ENCODE peak calls at places on chromosomes 5 and 9, in four cellular contexts. One of them, this sample, is unnamed.

GRCh38 chr5:56669534-56670483 is 145.5 kb upstream of the MAP3K1 start:
- DNase-seq in uterus: peak; percentile 38
- DNase-seq in sigmoid colon: peak; percentile 74
- DNase-seq in neural progenitor cell: no peak
- DNase-seq in this sample: no peak

GRCh38 chr5:73199671-73200070 is 26.7 kb downstream of the TMEM174 start:
- DNase-seq in neural progenitor cell: no peak
- DNase-seq in uterus: no peak
- DNase-seq in sigmoid colon: no peak
- DNase-seq in this sample: no peak

GRCh38 chr5:159456722-159457462 is 126.6 kb upstream of the IL12B start:
- DNase-seq in uterus: no peak
- DNase-seq in sigmoid colon: no peak
- DNase-seq in neural progenitor cell: no peak
- DNase-seq in this sample: no peak

GRCh38 chr5:124519396-124519795 is 227.0 kb downstream of the ZNF608 start:
- DNase-seq in sigmoid colon: no peak
- DNase-seq in neural progenitor cell: no peak
- DNase-seq in uterus: peak; percentile 63
- DNase-seq in this sample: no peak

GRCh38 chr9:104872959-104873850 is 54.8 kb downstream of the ABCA1 start:
- DNase-seq in sigmoid colon: peak; percentile 85
- DNase-seq in uterus: peak; percentile 55
- DNase-seq in neural progenitor cell: no peak
- DNase-seq in this sample: no peak

GRCh38 chr5:16656561-16657191 is 39.9 kb upstream of the RETREG1 start:
- DNase-seq in sigmoid colon: no peak
- DNase-seq in uterus: no peak
- DNase-seq in neural progenitor cell: no peak
- DNase-seq in this sample: no peak

GRCh38 chr5:153498516-153498915 is 8.0 kb downstream of the GRIA1 start:
- DNase-seq in uterus: no peak
- DNase-seq in neural progenitor cell: no peak
- DNase-seq in sigmoid colon: no peak
- DNase-seq in this sample: no peak

GRCh38 chr5:68757813-68758212 is 336.0 kb upstream of the SLC30A5 start:
- DNase-seq in uterus: no peak
- DNase-seq in neural progenitor cell: no peak
- DNase-seq in sigmoid colon: no peak
- DNase-seq in this sample: no peak

GRCh38 chr5:96517294-96517693 is 84.2 kb upstream of the PCSK1 start:
- DNase-seq in neural progenitor cell: no peak
- DNase-seq in sigmoid colon: no peak
- DNase-seq in uterus: no peak
- DNase-seq in this sample: no peak

GRCh38 chr9:114097613-114098020 is 1.5 kb downstream of the KIF12 start:
- DNase-seq in uterus: no peak
- DNase-seq in neural progenitor cell: peak; percentile 32
- DNase-seq in sigmoid colon: no peak
- DNase-seq in this sample: peak; percentile 53

GRCh38 chr5:150642567-150642927 is 2.1 kb downstream of the SYNPO start:
- DNase-seq in neural progenitor cell: peak; percentile 12
- DNase-seq in sigmoid colon: peak; percentile 94
- DNase-seq in uterus: peak; percentile 93
- DNase-seq in this sample: peak; percentile 76

GRCh38 chr9:38432922-38433510 is 8.8 kb upstream of the IGFBPL1 start:
- DNase-seq in uterus: no peak
- DNase-seq in neural progenitor cell: peak; percentile 53
- DNase-seq in sigmoid colon: no peak
- DNase-seq in this sample: no peak

GRCh38 chr5:174073088-174073487 is 27.6 kb downstream of the NSG2 start:
- DNase-seq in sigmoid colon: no peak
- DNase-seq in neural progenitor cell: no peak
- DNase-seq in uterus: no peak
- DNase-seq in this sample: no peak

GRCh38 chr5:144971067-144971850 is 800.6 kb downstream of the KCTD16 start:
- DNase-seq in neural progenitor cell: peak; percentile 74
- DNase-seq in uterus: no peak
- DNase-seq in sigmoid colon: no peak
- DNase-seq in this sample: no peak

GRCh38 chr9:112050544-112051475 is 124.3 kb downstream of the SUSD1 start:
- DNase-seq in neural progenitor cell: peak; percentile 31
- DNase-seq in uterus: peak; percentile 70
- DNase-seq in sigmoid colon: peak; percentile 83
- DNase-seq in this sample: no peak

GRCh38 chr9:35935755-35936509 is 22.0 kb downstream of the OR2S2 start:
- DNase-seq in sigmoid colon: no peak
- DNase-seq in uterus: no peak
- DNase-seq in neural progenitor cell: no peak
- DNase-seq in this sample: no peak

GRCh38 chr9:92722386-92723298 is 42.0 kb downstream of the BICD2 start:
- DNase-seq in sigmoid colon: no peak
- DNase-seq in neural progenitor cell: no peak
- DNase-seq in uterus: no peak
- DNase-seq in this sample: no peak

GRCh38 chr5:167447466-167447865 is 844.0 kb upstream of the WWC1 start:
- DNase-seq in uterus: no peak
- DNase-seq in sigmoid colon: no peak
- DNase-seq in neural progenitor cell: peak; percentile 6
- DNase-seq in this sample: no peak

GRCh38 chr5:40981420-40981819 is 72.1 kb downstream of the C7 start:
- DNase-seq in uterus: no peak
- DNase-seq in sigmoid colon: no peak
- DNase-seq in neural progenitor cell: no peak
- DNase-seq in this sample: no peak

GRCh38 chr5:136133416-136134383 is 1.1 kb downstream of the SMAD5 start:
- DNase-seq in uterus: peak; percentile 30
- DNase-seq in neural progenitor cell: peak; percentile 77
- DNase-seq in sigmoid colon: peak; percentile 78
- DNase-seq in this sample: no peak

GRCh38 chr9:5778799-5779198 is 54.1 kb downstream of the ERMP1 start:
- DNase-seq in neural progenitor cell: no peak
- DNase-seq in sigmoid colon: no peak
- DNase-seq in uterus: no peak
- DNase-seq in this sample: no peak
- H3K9me3 ChIP-seq in neural progenitor cell: peaks cover 21% of the 10 kb centered on the region
- H3K9me3 ChIP-seq in sigmoid colon: no peaks in the 10 kb centered on the region
- H3K9me3 ChIP-seq in uterus: peaks cover 22% of the 10 kb centered on the region
- H3K9me3 ChIP-seq in this sample: no peaks in the 10 kb centered on the region

DNA sequence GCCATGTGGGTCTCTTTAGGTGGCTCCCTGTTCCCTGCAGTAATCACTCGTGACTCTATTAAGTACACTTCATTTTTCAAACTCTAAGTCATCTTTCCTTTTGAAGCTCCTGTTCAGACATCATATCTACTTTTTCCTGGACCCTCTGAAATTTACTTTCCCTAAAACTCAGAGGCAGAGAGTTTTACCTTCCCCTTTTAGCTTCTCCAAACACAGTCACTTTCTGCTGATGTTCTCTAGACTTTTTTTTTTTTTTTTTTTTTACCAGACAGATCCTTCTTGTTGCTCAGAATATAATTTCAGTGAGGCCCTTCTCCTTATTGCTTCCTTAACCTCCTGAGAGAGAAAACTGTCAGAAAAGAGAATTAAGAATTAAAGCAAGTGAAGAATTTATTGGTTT is 86.6 kb upstream of the LRRTM2 start:
- DNase-seq in neural progenitor cell: no peak
- DNase-seq in sigmoid colon: no peak
- DNase-seq in uterus: no peak
- DNase-seq in this sample: no peak
- H3K9me3 ChIP-seq in neural progenitor cell: no peaks in the 10 kb centered on the region
- H3K9me3 ChIP-seq in sigmoid colon: no peaks in the 10 kb centered on the region
- H3K9me3 ChIP-seq in uterus: no peaks in the 10 kb centered on the region
- H3K9me3 ChIP-seq in this sample: no peaks in the 10 kb centered on the region

DNA sequence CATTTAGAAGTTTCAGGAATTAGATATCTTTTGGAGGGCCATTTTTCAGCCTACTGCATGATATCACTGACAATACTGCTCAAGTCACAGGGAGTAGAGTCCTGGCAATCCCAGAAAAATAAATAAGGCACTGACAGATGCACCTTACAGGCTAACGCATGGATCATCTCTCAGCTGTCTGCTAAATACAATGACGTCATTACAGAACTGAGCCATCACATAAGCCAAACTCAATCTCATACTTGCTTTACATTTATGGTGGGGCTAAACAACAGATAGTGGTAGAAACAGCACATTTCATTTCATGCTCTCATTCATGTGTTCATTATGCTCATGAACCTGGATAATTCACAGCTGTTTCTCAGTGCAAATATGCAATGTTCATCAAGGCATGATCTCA is 243.6 kb downstream of the SEMA5A start:
- DNase-seq in sigmoid colon: no peak
- DNase-seq in neural progenitor cell: no peak
- DNase-seq in uterus: no peak
- DNase-seq in this sample: no peak
- H3K9me3 ChIP-seq in sigmoid colon: no peaks in the 10 kb centered on the region
- H3K9me3 ChIP-seq in neural progenitor cell: no peaks in the 10 kb centered on the region
- H3K9me3 ChIP-seq in uterus: no peaks in the 10 kb centered on the region
- H3K9me3 ChIP-seq in this sample: no peaks in the 10 kb centered on the region

GRCh38 chr9:91114450-91114849 is 247.3 kb downstream of the AUH start:
- DNase-seq in uterus: no peak
- DNase-seq in neural progenitor cell: no peak
- DNase-seq in sigmoid colon: no peak
- DNase-seq in this sample: no peak

GRCh38 chr9:91116226-91116625 is 245.5 kb downstream of the AUH start:
- DNase-seq in neural progenitor cell: no peak
- DNase-seq in sigmoid colon: no peak
- DNase-seq in uterus: no peak
- DNase-seq in this sample: no peak

GRCh38 chr9:91111226-91111625 is 250.5 kb downstream of the AUH start:
- DNase-seq in uterus: no peak
- DNase-seq in sigmoid colon: no peak
- DNase-seq in neural progenitor cell: no peak
- DNase-seq in this sample: no peak

GRCh38 chr9:91111876-91112275 is 249.8 kb downstream of the AUH start:
- DNase-seq in uterus: no peak
- DNase-seq in neural progenitor cell: no peak
- DNase-seq in sigmoid colon: no peak
- DNase-seq in this sample: no peak

GRCh38 chr9:91113026-91113425 is 248.7 kb downstream of the AUH start:
- DNase-seq in neural progenitor cell: no peak
- DNase-seq in uterus: no peak
- DNase-seq in sigmoid colon: no peak
- DNase-seq in this sample: no peak
- H3K9me3 ChIP-seq in neural progenitor cell: no peaks in the 10 kb centered on the region
- H3K9me3 ChIP-seq in uterus: peaks cover 8% of the 10 kb centered on the region
- H3K9me3 ChIP-seq in sigmoid colon: no peaks in the 10 kb centered on the region
- H3K9me3 ChIP-seq in this sample: no peaks in the 10 kb centered on the region

GRCh38 chr5:3032513-3032912 is 281.0 kb upstream of the IRX2 start:
- DNase-seq in sigmoid colon: no peak
- DNase-seq in neural progenitor cell: no peak
- DNase-seq in uterus: no peak
- DNase-seq in this sample: no peak
- H3K9me3 ChIP-seq in sigmoid colon: no peaks in the 10 kb centered on the region
- H3K9me3 ChIP-seq in neural progenitor cell: no peaks in the 10 kb centered on the region
- H3K9me3 ChIP-seq in uterus: no peaks in the 10 kb centered on the region
- H3K9me3 ChIP-seq in this sample: no peaks in the 10 kb centered on the region

GRCh38 chr5:7814816-7815215 is 36.1 kb downstream of the CFAP90 start:
- DNase-seq in uterus: no peak
- DNase-seq in neural progenitor cell: no peak
- DNase-seq in sigmoid colon: no peak
- DNase-seq in this sample: peak; percentile 20
- H3K9me3 ChIP-seq in uterus: no peaks in the 10 kb centered on the region
- H3K9me3 ChIP-seq in neural progenitor cell: no peaks in the 10 kb centered on the region
- H3K9me3 ChIP-seq in sigmoid colon: no peaks in the 10 kb centered on the region
- H3K9me3 ChIP-seq in this sample: no peaks in the 10 kb centered on the region

GRCh38 chr9:82443312-82443711 is 454.7 kb downstream of the SPATA31D1 start:
- DNase-seq in sigmoid colon: no peak
- DNase-seq in neural progenitor cell: no peak
- DNase-seq in uterus: no peak
- DNase-seq in this sample: no peak
- H3K9me3 ChIP-seq in sigmoid colon: peaks cover 16% of the 10 kb centered on the region
- H3K9me3 ChIP-seq in neural progenitor cell: no peaks in the 10 kb centered on the region
- H3K9me3 ChIP-seq in uterus: peaks cover 15% of the 10 kb centered on the region
- H3K9me3 ChIP-seq in this sample: peaks cover 20% of the 10 kb centered on the region

DNA sequence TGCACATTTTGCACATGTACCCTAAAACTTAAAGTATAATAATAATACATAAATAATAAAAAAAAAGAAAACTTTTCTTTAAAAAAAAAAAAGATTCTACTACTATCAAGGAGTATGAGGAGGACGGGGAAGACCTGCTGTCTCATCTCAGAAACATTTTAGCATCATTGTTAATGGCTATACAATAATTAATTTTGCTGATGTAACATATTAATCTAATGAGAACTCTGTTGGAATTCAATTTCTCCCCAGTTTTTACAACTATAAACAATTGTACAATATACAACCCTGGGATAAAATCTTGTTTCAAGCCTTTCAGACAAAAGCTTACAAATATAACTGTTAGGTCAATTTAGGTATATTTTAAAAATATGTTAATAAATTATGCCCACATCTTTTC is 139.0 kb upstream of the GRIN3A start:
- DNase-seq in sigmoid colon: no peak
- DNase-seq in neural progenitor cell: no peak
- DNase-seq in uterus: no peak
- DNase-seq in this sample: no peak
- H3K9me3 ChIP-seq in sigmoid colon: no peaks in the 10 kb centered on the region
- H3K9me3 ChIP-seq in neural progenitor cell: no peaks in the 10 kb centered on the region
- H3K9me3 ChIP-seq in uterus: no peaks in the 10 kb centered on the region
- H3K9me3 ChIP-seq in this sample: no peaks in the 10 kb centered on the region

DNA sequence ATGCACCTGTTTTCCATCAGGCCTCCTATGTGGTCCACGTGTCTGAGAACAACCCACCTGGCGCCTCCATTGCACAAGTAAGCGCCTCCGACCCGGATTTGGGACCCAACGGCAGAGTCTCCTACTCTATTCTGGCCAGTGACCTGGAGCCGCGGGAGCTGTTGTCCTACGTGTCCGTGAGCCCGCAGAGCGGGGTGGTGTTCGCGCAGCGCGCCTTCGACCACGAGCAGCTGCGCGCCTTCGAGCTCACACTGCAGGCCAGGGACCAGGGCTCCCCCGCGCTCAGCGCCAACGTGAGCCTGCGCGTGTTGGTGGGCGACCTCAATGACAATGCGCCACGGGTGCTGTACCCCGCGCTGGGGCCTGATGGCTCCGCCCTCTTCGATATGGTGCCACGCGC is 1.7 kb downstream of the PCDHGB1 start:
- DNase-seq in sigmoid colon: no peak
- DNase-seq in uterus: no peak
- DNase-seq in neural progenitor cell: no peak
- DNase-seq in this sample: no peak
- H3K9me3 ChIP-seq in sigmoid colon: peaks cover 72% of the 10 kb centered on the region
- H3K9me3 ChIP-seq in uterus: peaks cover 60% of the 10 kb centered on the region
- H3K9me3 ChIP-seq in neural progenitor cell: peaks cover 5% of the 10 kb centered on the region
- H3K9me3 ChIP-seq in this sample: peaks cover 17% of the 10 kb centered on the region

DNA sequence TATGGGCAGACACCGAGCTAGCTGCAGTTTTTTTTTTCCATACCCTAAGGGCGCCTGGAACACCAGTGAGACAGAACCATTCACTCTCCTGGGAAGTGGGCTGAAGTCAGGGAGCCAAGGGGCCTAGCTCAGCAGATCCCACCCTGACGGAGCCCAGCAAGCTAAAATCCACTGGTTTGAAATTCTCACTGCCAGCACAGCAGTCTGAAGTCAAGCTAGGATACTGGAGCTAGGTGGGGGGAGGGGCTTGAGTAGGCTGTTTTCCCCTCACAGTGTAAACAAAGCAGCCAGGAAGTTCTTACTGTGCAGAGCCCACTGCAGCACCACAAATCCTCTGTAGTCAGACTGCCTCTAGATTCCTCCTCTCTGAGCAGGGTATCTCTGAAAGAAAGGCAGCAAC is 151.7 kb upstream of the HCN1 start:
- DNase-seq in neural progenitor cell: peak; percentile 62
- DNase-seq in sigmoid colon: no peak
- DNase-seq in uterus: no peak
- DNase-seq in this sample: no peak
- H3K9me3 ChIP-seq in neural progenitor cell: no peaks in the 10 kb centered on the region
- H3K9me3 ChIP-seq in sigmoid colon: no peaks in the 10 kb centered on the region
- H3K9me3 ChIP-seq in uterus: no peaks in the 10 kb centered on the region
- H3K9me3 ChIP-seq in this sample: peaks cover 4% of the 10 kb centered on the region